ENCODE peak calls at places on chromosomes 3 and 15, in seven cellular contexts. B is H9, D is trophoblast cell, M is neuronal stem cell, A is mesendoderm, K is IMR-90, P is H1. W is an unnamed sample.

GRCh38 chr3:193805448-193805847 is 212.4 kb downstream of the OPA1 start:
- DNase-seq in B (no peak), D (no peak), M (no peak), A (no peak), K (peak), P (no peak), W (peak)

GRCh38 chr15:82921242-82921641 is 31.3 kb downstream of the HOMER2 start:
- DNase-seq in B (no peak), D (no peak), M (no peak), A (no peak), K (no peak), P (no peak), W (no peak)

GRCh38 chr3:61239871-61240270 is 11.4 kb downstream of the FHIT start:
- DNase-seq in B (no peak), D (no peak), M (no peak), A (no peak), K (no peak), P (no peak), W (no peak)

GRCh38 chr3:193176690-193177089 is 64.3 kb upstream of the PLAAT1 start:
- DNase-seq in B (no peak), D (no peak), M (no peak), A (no peak), K (no peak), P (no peak), W (no peak)

GRCh38 chr3:132038198-132038825 is 3.5 kb upstream of the CPNE4 start:
- DNase-seq in B (no peak), D (peak), M (no peak), A (peak), K (peak), P (no peak), W (peak)

GRCh38 chr15:83153288-83153687 is 45.8 kb downstream of the TM6SF1 start:
- DNase-seq in B (no peak), D (no peak), M (no peak), A (no peak), K (peak), P (no peak), W (no peak)

GRCh38 chr3:9666704-9667445 is 17.6 kb downstream of the MTMR14 start:
- DNase-seq in B (no peak), D (no peak), M (no peak), A (no peak), K (no peak), P (no peak), W (no peak)

GRCh38 chr3:109702252-109702651 is 364.9 kb upstream of the DPPA4 start:
- DNase-seq in B (no peak), D (no peak), M (no peak), A (no peak), K (peak), P (no peak), W (no peak)

GRCh38 chr3:52530918-52531635 is 2.6 kb downstream of the NT5DC2 start:
- DNase-seq in B (no peak), D (no peak), M (no peak), A (no peak), K (no peak), P (no peak), W (no peak)

GRCh38 chr3:185645596-185646381 is 59.7 kb downstream of the SENP2 start:
- DNase-seq in B (peak), D (no peak), M (no peak), A (peak), K (no peak), P (no peak), W (no peak)

GRCh38 chr3:131535596-131535995 is 32.8 kb upstream of the MRPL3 start:
- DNase-seq in B (no peak), D (no peak), M (no peak), A (no peak), K (peak), P (no peak), W (no peak)

GRCh38 chr15:74368121-74368520 is 675 bp upstream of the CYP11A1 start:
- DNase-seq in B (no peak), D (no peak), M (no peak), A (no peak), K (no peak), P (no peak), W (no peak)

GRCh38 chr15:65833501-65834220 is 35.6 kb upstream of the RAB11A start:
- DNase-seq in B (no peak), D (no peak), M (no peak), A (no peak), K (no peak), P (no peak), W (no peak)

GRCh38 chr3:20563236-20563635 is 377.2 kb upstream of the SGO1 start:
- DNase-seq in B (no peak), D (no peak), M (no peak), A (no peak), K (no peak), P (no peak), W (no peak)

GRCh38 chr3:28901029-28901428 is 379.8 kb upstream of the RBMS3 start:
- DNase-seq in B (no peak), D (no peak), M (no peak), A (no peak), K (no peak), P (no peak), W (peak)

GRCh38 chr15:63050737-63051700 is 8.5 kb downstream of the TPM1 start:
- DNase-seq in B (no peak), D (no peak), M (no peak), A (peak), K (peak), P (no peak), W (peak)

GRCh38 chr3:25420168-25420567 is 7.9 kb upstream of the RARB start:
- DNase-seq in B (no peak), D (no peak), M (no peak), A (peak), K (no peak), P (no peak), W (no peak)

GRCh38 chr3:144942501-144943197 is 971.0 kb downstream of the DIPK2A start:
- DNase-seq in B (no peak), D (no peak), M (no peak), A (no peak), K (no peak), P (no peak), W (no peak)

GRCh38 chr3:73055583-73056364 is 5.7 kb upstream of the EBLN2 start:
- DNase-seq in B (peak), D (peak), M (no peak), A (no peak), K (no peak), P (no peak), W (no peak)

GRCh38 chr15:97881568-97881967 is 78.9 kb upstream of the ARRDC4 start:
- DNase-seq in B (peak), D (no peak), M (no peak), A (no peak), K (no peak), P (no peak), W (no peak)

GRCh38 chr3:10883478-10884234 is 67.6 kb downstream of the SLC6A11 start:
- DNase-seq in B (peak), D (peak), M (peak), A (peak), K (peak), P (no peak), W (no peak)

GRCh38 chr3:197298341-197298857 is at the start of gene DLG1:
- DNase-seq in B (peak), D (peak), M (peak), A (peak), K (peak), P (peak), W (peak)

GRCh38 chr15:63888823-63889222 is 55.1 kb upstream of the HERC1 start:
- DNase-seq in B (no peak), D (no peak), M (no peak), A (no peak), K (no peak), P (no peak), W (no peak)

GRCh38 chr15:37016287-37016686 is 84.1 kb downstream of the MEIS2 start:
- DNase-seq in B (no peak), D (no peak), M (no peak), A (no peak), K (peak), P (no peak), W (peak)

GRCh38 chr3:197168606-197169005 is 129.8 kb downstream of the DLG1 start:
- DNase-seq in B (no peak), D (peak), M (no peak), A (peak), K (peak), P (no peak), W (peak)

GRCh38 chr3:50502584-50503423 is 630 bp downstream of the CACNA2D2 start:
- DNase-seq in B (peak), D (no peak), M (peak), A (no peak), K (no peak), P (no peak), W (no peak)

GRCh38 chr3:53577486-53577885 is 83.1 kb downstream of the CACNA1D start:
- DNase-seq in B (no peak), D (peak), M (no peak), A (peak), K (no peak), P (no peak), W (no peak)

GRCh38 chr15:75666823-75667501 is 19.2 kb downstream of the SNX33 start:
- DNase-seq in B (no peak), D (peak), M (no peak), A (peak), K (peak), P (no peak), W (peak)

GRCh38 chr3:171011109-171011508 is 15.4 kb downstream of the SLC2A2 start:
- DNase-seq in B (no peak), D (peak), M (no peak), A (peak), K (no peak), P (no peak), W (no peak)

GRCh38 chr15:81326466-81327212 is 2.7 kb upstream of the STARD5 start:
- DNase-seq in B (no peak), D (no peak), M (no peak), A (no peak), K (peak), P (no peak), W (no peak)

GRCh38 chr15:98853161-98853560 is 154.4 kb downstream of the PGPEP1L start:
- DNase-seq in B (peak), D (peak), M (peak), A (peak), K (peak), P (no peak), W (peak)

GRCh38 chr3:156729460-156730179 is 55.2 kb downstream of the TIPARP start:
- DNase-seq in B (no peak), D (peak), M (no peak), A (no peak), K (no peak), P (no peak), W (no peak)

GRCh38 chr15:31367021-31367729 is 40.5 kb downstream of the KLF13 start:
- DNase-seq in B (no peak), D (no peak), M (no peak), A (no peak), K (no peak), P (no peak), W (no peak)

GRCh38 chr3:114551770-114552526 is 258.1 kb downstream of the TIGIT start:
- DNase-seq in B (no peak), D (peak), M (no peak), A (no peak), K (peak), P (no peak), W (peak)

GRCh38 chr3:94069242-94069813 is 6.5 kb downstream of the NSUN3 start:
- DNase-seq in B (no peak), D (peak), M (no peak), A (no peak), K (peak), P (no peak), W (peak)

GRCh38 chr3:127914584-127914983 is 448 bp upstream of the KBTBD12 start:
- DNase-seq in B (no peak), D (no peak), M (no peak), A (no peak), K (no peak), P (no peak), W (no peak)

GRCh38 chr15:40066531-40066930 is 27.6 kb upstream of the SRP14 start:
- DNase-seq in B (no peak), D (peak), M (no peak), A (no peak), K (no peak), P (no peak), W (no peak)

GRCh38 chr3:5431142-5431541 is 243.6 kb downstream of the EDEM1 start:
- DNase-seq in B (no peak), D (no peak), M (no peak), A (no peak), K (no peak), P (no peak), W (no peak)
- H2BK120ac ChIP-seq in B (no peak), D (no peak), M (no peak), A (no peak), K (no peak), P (no peak), W (no peak)

GRCh38 chr3:108311797-108312196 is 15.4 kb downstream of the HHLA2 start:
- DNase-seq in B (peak), D (peak), M (no peak), A (peak), K (peak), P (no peak), W (no peak)
- H2BK120ac ChIP-seq in B (no peak), D (no peak), M (no peak), A (no peak), K (no peak), P (no peak), W (no peak)

GRCh38 chr3:123505820-123506219 is 56.9 kb upstream of the ADCY5 start:
- DNase-seq in B (no peak), D (no peak), M (no peak), A (no peak), K (no peak), P (no peak), W (no peak)
- H2BK120ac ChIP-seq in B (no peak), D (no peak), M (no peak), A (no peak), K (no peak), P (no peak), W (no peak)

GRCh38 chr15:41858756-41859155 is 20.1 kb downstream of the PLA2G4B start:
- DNase-seq in B (peak), D (no peak), M (no peak), A (no peak), K (no peak), P (no peak), W (no peak)
- H2BK120ac ChIP-seq in B (no peak), D (no peak), M (no peak), A (no peak), K (no peak), P (no peak), W (no peak)

GRCh38 chr15:34216527-34217270 is 6.8 kb upstream of the KATNBL1 start:
- DNase-seq in B (no peak), D (no peak), M (no peak), A (no peak), K (no peak), P (no peak), W (no peak)

GRCh38 chr15:34213690-34214089 is 3.8 kb upstream of the KATNBL1 start:
- DNase-seq in B (no peak), D (no peak), M (no peak), A (no peak), K (no peak), P (no peak), W (no peak)

GRCh38 chr15:34214135-34214534 is 4.2 kb upstream of the KATNBL1 start:
- DNase-seq in B (peak), D (no peak), M (no peak), A (no peak), K (no peak), P (peak), W (no peak)

DNA sequence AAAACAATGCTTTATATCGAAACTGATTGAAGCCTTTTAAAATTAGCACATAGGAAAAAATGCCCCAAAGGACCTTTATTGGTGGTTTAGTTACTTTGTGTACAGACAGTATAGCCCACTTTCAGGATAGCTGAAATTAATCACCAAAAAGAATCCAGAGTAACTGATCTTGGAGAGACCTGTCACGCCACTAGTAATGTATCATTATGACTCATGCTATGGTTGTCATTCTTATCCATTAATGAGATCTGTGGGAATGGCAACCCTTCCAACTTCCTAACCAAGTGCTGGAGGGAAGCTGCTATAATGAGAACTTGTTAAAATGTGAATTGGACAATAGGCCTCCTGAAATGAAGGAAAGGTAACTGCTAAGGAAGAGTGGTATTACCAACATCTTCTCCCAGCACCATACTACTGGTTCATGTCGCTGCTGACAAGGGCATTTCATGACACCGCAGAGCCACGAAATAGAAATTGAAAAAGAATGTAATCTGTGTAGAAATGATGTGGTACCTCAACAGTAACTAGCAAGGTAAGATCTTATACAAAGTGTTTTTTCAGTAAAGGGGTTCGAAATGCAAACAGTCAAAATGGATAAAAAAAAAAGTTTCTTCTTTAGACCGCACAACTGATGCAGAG is 7.1 kb upstream of the EMC4 start:
- DNase-seq in B (no peak), D (no peak), M (no peak), A (no peak), K (peak), P (no peak), W (peak)
- H2BK120ac ChIP-seq in B (no peak), D (no peak), M (no peak), A (no peak), K (no peak), P (no peak), W (no peak)

DNA sequence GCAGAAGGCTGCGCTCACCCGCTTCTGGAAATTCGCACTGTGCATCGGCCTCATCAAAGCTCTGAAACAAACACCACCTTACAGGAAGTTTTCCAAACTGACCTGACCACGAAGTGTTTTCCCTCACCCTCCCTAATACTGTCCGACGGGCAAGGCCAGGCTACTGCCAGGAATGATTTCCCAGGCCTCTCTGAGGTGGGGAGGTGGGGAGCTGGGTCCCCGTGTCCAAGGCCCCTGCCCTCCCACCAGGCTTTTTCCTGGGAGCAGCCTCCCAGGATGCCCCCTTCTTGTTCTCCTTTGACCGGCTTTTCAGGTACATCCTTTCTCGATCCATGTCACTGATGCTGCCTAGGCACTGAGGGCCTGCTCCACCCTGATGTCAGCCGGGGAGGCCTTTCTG is 25.0 kb upstream of the MUC4 start:
- DNase-seq in B (no peak), D (no peak), M (no peak), A (no peak), K (no peak), P (no peak), W (no peak)
- H2BK120ac ChIP-seq in B (no peak), D (no peak), M (no peak), A (no peak), K (no peak), P (no peak), W (no peak)

DNA sequence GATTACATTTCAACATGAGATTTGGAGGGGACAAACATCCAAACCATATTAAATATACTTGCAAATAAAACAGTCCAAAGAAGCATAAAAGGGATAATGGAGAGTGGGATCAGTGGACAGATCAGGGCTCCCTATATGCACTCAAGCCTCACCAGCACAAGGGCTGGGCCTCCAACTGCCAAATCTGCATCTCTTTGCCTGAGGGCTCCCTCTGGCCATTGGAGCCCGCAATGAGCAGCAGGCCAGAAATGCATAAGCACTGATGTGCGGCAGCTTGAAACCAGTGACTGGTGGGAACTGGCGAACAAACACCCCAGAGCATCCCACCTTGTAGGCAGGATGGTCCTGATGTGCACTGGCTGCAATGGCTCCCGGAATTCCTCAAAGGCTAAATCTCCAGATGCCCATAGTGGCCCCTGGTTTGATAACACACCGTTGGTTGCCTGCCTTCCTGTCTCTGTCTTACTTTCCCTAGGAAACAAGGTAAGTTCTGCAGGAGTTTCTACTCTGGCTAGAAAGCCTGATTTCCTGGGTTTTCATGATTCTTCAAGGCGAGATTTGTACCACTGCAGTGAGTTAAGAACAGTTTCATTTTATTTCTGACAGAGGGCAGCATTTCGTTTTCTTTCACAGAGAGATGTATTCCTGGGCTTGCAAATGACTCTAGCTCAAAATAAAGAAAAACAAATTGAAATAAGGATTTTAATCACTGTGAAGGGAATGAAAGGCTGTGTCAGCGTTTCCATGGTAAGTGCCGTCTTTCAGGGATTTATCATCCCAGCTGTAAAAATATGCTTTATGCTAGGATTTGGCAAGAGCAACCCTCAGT is 56.0 kb upstream of the POMGNT2 start:
- DNase-seq in B (peak), D (peak), M (no peak), A (peak), K (peak), P (no peak), W (peak)
- H2BK120ac ChIP-seq in B (no peak), D (no peak), M (no peak), A (no peak), K (no peak), P (no peak), W (no peak)

DNA sequence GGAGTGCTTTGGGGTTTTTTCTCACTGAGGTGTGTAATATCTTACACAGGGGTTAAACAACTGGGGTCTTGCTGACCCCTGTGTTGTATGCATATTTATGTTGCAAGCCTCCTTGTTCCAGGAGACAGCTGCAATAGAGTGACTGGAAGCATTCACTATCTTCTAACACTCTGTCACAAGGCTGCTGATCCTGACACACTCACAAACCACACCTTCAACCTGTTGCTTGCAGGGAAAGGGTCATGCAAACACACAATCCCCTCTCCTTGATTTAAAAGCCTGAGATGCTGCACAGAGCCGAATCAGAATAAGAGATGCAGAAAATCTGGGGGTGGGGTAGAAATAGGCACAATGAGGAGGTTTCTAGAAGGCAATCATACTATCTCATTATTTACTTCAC is 197.3 kb downstream of the CADPS start:
- DNase-seq in B (no peak), D (no peak), M (no peak), A (no peak), K (no peak), P (no peak), W (no peak)
- H2BK120ac ChIP-seq in B (no peak), D (no peak), M (no peak), A (no peak), K (no peak), P (peak), W (no peak)

W was measured in mesenchymal stem cell.